ENCODE peak calls at places on chromosomes 3 and 15, in four cellular contexts. One of them, this sample, is unnamed.

GRCh38 chr15:98324341-98324970 is 323.9 kb upstream of the IGF1R start:
- DNase-seq in IMR-90: no peak
- DNase-seq in A549: no peak
- DNase-seq in HepG2: no peak
- DNase-seq in this sample: no peak

GRCh38 chr3:129015388-129016105 is 14.4 kb downstream of the EFCC1 start:
- DNase-seq in IMR-90: no peak
- DNase-seq in A549: no peak
- DNase-seq in HepG2: no peak
- DNase-seq in this sample: no peak

GRCh38 chr15:31308185-31308639 is 18.4 kb upstream of the KLF13 start:
- DNase-seq in IMR-90: no peak
- DNase-seq in A549: no peak
- DNase-seq in HepG2: no peak
- DNase-seq in this sample: peak

GRCh38 chr3:13332158-13332557 is 88.0 kb downstream of the NUP210 start:
- DNase-seq in IMR-90: no peak
- DNase-seq in A549: no peak
- DNase-seq in HepG2: no peak
- DNase-seq in this sample: no peak

GRCh38 chr3:172512363-172512762 is 10.9 kb downstream of the TNFSF10 start:
- DNase-seq in IMR-90: no peak
- DNase-seq in A549: no peak
- DNase-seq in HepG2: no peak
- DNase-seq in this sample: no peak

GRCh38 chr15:82231233-82231632 is 31.3 kb downstream of the EFL1 start:
- DNase-seq in IMR-90: no peak
- DNase-seq in A549: no peak
- DNase-seq in HepG2: no peak
- DNase-seq in this sample: no peak

GRCh38 chr3:60202052-60202753 is 1049.0 kb downstream of the FHIT start:
- DNase-seq in IMR-90: no peak
- DNase-seq in A549: no peak
- DNase-seq in HepG2: no peak
- DNase-seq in this sample: no peak

GRCh38 chr15:38128389-38128788 is 124.2 kb upstream of the SPRED1 start:
- DNase-seq in IMR-90: peak
- DNase-seq in A549: no peak
- DNase-seq in HepG2: no peak
- DNase-seq in this sample: no peak

GRCh38 chr3:45226206-45226915 is at the start of gene TMEM158:
- DNase-seq in IMR-90: peak
- DNase-seq in A549: peak
- DNase-seq in HepG2: peak
- DNase-seq in this sample: peak

GRCh38 chr3:82080792-82081191 is 319.3 kb upstream of the GBE1 start:
- DNase-seq in IMR-90: no peak
- DNase-seq in A549: no peak
- DNase-seq in HepG2: no peak
- DNase-seq in this sample: no peak

GRCh38 chr3:160090653-160091052 is 102.0 kb downstream of the IL12A start:
- DNase-seq in IMR-90: no peak
- DNase-seq in A549: no peak
- DNase-seq in HepG2: no peak
- DNase-seq in this sample: no peak
- TF ChIP-seq USF2 in IMR-90: no peak
- TF ChIP-seq USF2 in A549: no peak
- TF ChIP-seq USF2 in HepG2: no peak
- TF ChIP-seq USF2 in this sample: no peak

DNA sequence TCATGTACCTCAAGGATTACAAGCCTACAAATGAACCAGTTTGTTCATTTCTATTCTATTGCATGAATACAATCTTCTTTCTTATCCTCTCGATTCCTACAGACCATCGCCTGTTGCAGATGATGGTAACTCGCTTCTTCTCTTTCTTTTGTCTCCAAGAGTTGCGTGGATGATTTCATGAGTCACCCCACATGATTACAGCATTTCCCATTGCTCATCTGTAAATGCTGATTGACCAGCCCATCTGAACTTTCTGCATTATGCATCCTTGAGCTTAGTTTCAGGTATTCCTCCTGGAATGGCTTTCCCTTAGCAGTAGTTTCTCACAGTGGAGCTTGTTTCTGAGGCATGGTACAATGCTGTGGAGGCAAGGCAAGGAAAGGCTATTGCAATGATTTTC is 109.6 kb upstream of the TOPAZ1 start:
- DNase-seq in IMR-90: no peak
- DNase-seq in A549: no peak
- DNase-seq in HepG2: no peak
- DNase-seq in this sample: no peak
- TF ChIP-seq USF2 in IMR-90: no peak
- TF ChIP-seq USF2 in A549: no peak
- TF ChIP-seq USF2 in HepG2: no peak
- TF ChIP-seq USF2 in this sample: no peak

GRCh38 chr3:159171333-159171732 is 369.5 kb downstream of the MFSD1 start:
- DNase-seq in IMR-90: no peak
- DNase-seq in A549: no peak
- DNase-seq in HepG2: no peak
- DNase-seq in this sample: no peak

GRCh38 chr3:159172473-159172872 is 370.6 kb downstream of the MFSD1 start:
- DNase-seq in IMR-90: no peak
- DNase-seq in A549: no peak
- DNase-seq in HepG2: no peak
- DNase-seq in this sample: no peak

GRCh38 chr3:159168788-159169187 is 366.9 kb downstream of the MFSD1 start:
- DNase-seq in IMR-90: no peak
- DNase-seq in A549: no peak
- DNase-seq in HepG2: no peak
- DNase-seq in this sample: no peak

GRCh38 chr3:159170436-159171003 is 368.7 kb downstream of the MFSD1 start:
- DNase-seq in IMR-90: peak
- DNase-seq in A549: no peak
- DNase-seq in HepG2: no peak
- DNase-seq in this sample: no peak

GRCh38 chr3:159169828-159170227 is 368.0 kb downstream of the MFSD1 start:
- DNase-seq in IMR-90: peak
- DNase-seq in A549: peak
- DNase-seq in HepG2: peak
- DNase-seq in this sample: no peak
- TF ChIP-seq USF2 in IMR-90: no peak
- TF ChIP-seq USF2 in A549: no peak
- TF ChIP-seq USF2 in HepG2: no peak
- TF ChIP-seq USF2 in this sample: no peak

GRCh38 chr3:158470944-158471638 is 99.9 kb upstream of the MLF1 start:
- DNase-seq in IMR-90: peak
- DNase-seq in A549: no peak
- DNase-seq in HepG2: no peak
- DNase-seq in this sample: no peak

GRCh38 chr3:158471639-158472294 is 99.2 kb upstream of the MLF1 start:
- DNase-seq in IMR-90: peak
- DNase-seq in A549: no peak
- DNase-seq in HepG2: peak
- DNase-seq in this sample: no peak
- TF ChIP-seq USF2 in IMR-90: no peak
- TF ChIP-seq USF2 in A549: no peak
- TF ChIP-seq USF2 in HepG2: no peak
- TF ChIP-seq USF2 in this sample: no peak

DNA sequence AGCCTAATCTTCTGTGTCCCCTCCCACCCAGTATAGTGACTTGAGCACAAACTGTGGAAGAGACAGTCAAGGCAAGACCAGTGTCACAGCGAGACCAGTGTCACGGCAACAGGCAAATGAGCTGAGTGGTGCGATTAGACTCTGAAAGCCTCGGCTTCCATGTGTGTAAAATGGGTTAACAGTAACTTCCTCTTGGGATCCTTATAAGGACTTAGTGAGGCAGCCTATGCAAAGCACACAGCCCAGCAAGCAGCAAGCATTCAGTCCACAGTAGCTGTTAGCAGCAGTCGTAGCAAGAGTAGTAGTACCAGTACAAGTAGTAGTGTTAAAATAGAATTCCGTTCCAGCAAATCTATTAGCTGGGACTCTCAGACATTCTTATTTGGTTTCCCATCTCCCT is 334.1 kb downstream of the GABRB3 start:
- DNase-seq in IMR-90: no peak
- DNase-seq in A549: no peak
- DNase-seq in HepG2: no peak
- DNase-seq in this sample: no peak
- TF ChIP-seq USF2 in IMR-90: no peak
- TF ChIP-seq USF2 in A549: no peak
- TF ChIP-seq USF2 in HepG2: no peak
- TF ChIP-seq USF2 in this sample: no peak

GRCh38 chr3:171163724-171164465 is 137.4 kb upstream of the SLC2A2 start:
- DNase-seq in IMR-90: no peak
- DNase-seq in A549: no peak
- DNase-seq in HepG2: no peak
- DNase-seq in this sample: no peak

GRCh38 chr3:171165986-171166385 is 139.5 kb upstream of the SLC2A2 start:
- DNase-seq in IMR-90: no peak
- DNase-seq in A549: no peak
- DNase-seq in HepG2: no peak
- DNase-seq in this sample: no peak

GRCh38 chr3:171162986-171163723 is 136.6 kb upstream of the SLC2A2 start:
- DNase-seq in IMR-90: no peak
- DNase-seq in A549: no peak
- DNase-seq in HepG2: no peak
- DNase-seq in this sample: no peak

GRCh38 chr3:171168086-171168485 is 141.6 kb upstream of the SLC2A2 start:
- DNase-seq in IMR-90: peak
- DNase-seq in A549: peak
- DNase-seq in HepG2: peak
- DNase-seq in this sample: peak

DNA sequence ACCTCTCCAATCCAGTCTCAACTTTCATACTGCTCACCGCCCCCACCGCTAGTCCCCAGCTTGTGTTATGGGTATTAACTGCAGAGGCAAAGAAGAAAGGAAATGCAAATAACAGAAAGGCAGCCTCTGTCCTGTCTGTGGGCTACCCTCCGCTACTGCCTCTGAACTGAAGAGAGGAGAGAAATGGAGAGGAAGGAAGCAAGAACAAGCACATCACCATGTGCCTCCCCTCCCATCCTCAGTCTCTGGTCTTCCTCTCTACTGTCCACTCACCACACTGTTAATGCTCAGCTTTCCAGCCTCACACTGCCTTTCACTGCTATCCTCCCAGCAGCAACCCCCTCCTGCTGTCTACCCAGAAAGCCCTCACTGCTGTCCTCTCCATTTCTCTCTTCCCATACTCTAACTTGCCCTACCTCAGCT is 139.0 kb upstream of the SLC2A2 start:
- DNase-seq in IMR-90: no peak
- DNase-seq in A549: no peak
- DNase-seq in HepG2: no peak
- DNase-seq in this sample: peak
- TF ChIP-seq USF2 in IMR-90: no peak
- TF ChIP-seq USF2 in A549: no peak
- TF ChIP-seq USF2 in HepG2: no peak
- TF ChIP-seq USF2 in this sample: no peak

DNA sequence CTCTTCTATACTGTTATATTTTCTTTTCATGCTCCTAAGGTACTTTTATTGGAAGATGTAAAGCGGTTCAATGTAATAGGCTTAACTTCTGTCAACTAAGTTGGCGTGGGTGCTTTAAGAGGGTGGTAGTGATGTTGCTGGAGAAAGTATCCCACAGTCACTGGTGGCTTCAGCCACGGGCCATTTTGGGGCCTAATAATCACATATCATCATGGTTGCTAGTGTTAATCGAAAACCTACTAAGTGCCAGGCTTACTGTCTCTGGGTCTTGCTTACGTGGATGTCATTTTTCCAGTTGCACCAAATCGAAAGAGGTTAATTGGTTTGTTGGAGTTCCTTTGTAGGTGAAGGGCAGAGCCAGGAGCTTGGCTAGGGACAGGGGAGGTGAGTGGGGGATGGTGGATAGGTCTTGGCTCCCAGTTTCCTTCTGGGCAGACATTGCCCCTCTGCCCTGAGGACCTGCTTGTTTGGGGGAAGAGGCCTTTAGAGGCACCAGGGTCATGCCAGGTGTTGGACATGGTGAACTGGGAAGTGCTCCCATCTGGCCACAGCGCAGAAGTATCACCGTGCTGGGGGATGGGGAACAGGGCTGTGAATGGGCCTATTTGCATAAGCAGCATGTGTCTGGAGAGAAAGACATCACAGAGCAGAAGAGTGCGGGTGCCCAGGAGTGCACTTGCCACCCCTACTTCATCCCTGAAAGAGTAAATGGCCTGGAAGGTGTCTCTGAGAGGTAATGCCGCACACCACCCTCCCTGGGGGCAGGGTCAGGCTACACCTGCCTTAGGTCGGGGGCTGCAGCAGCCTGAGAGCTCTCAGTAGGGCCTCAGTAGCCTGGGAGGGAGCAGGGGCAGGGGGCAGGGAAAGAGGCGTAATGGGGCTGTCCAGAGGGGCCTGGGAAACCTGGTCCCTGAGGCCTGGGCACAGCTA is 62.4 kb upstream of the POLG start:
- DNase-seq in IMR-90: no peak
- DNase-seq in A549: no peak
- DNase-seq in HepG2: no peak
- DNase-seq in this sample: peak
- TF ChIP-seq USF2 in IMR-90: no peak
- TF ChIP-seq USF2 in A549: no peak
- TF ChIP-seq USF2 in HepG2: no peak
- TF ChIP-seq USF2 in this sample: no peak